ENCODE peak calls at places on chromosomes 16 and 17, in five cellular contexts. L is left lung; T is T-helper 1 cell; U is Daoy; O is stimulated activated CD4-positive, alpha-beta T cell treated with anti-CD3 and anti-CD28 coated beads, Interleukin-4, amount 100 ng/mL, for 48 hours. E is an unnamed sample.

GRCh38 chr17:55366020-55366481 is 55.6 kb downstream of the MMD start:
- DNase-seq in L (no peak), T (no peak), U (no peak), O (no peak), E (no peak)

GRCh38 chr17:80793851-80794267 is 197.8 kb upstream of the CHMP6 start:
- DNase-seq in L (no peak), T (no peak), U (no peak), O (no peak), E (no peak)

GRCh38 chr16:12613131-12613991 is 190.3 kb downstream of the CPPED1 start:
- DNase-seq in L (no peak), T (peak), U (peak), O (peak), E (no peak)

GRCh38 chr16:2964416-2965223 is 545 bp downstream of the KREMEN2 start:
- DNase-seq in L (peak), T (peak), U (peak), O (peak), E (peak)

GRCh38 chr17:17564896-17565295 is 26.6 kb downstream of the PEMT start:
- DNase-seq in L (no peak), T (no peak), U (no peak), O (no peak), E (no peak)

GRCh38 chr16:86398622-86399021 is 111.7 kb upstream of the FOXF1 start:
- DNase-seq in L (no peak), T (no peak), U (no peak), O (no peak), E (no peak)

GRCh38 chr16:51418258-51418657 is 267.2 kb upstream of the SALL1 start:
- DNase-seq in L (no peak), T (no peak), U (no peak), O (no peak), E (no peak)

GRCh38 chr16:81094771-81095251 is 1.4 kb downstream of the GCSH start:
- DNase-seq in L (no peak), T (no peak), U (no peak), O (no peak), E (no peak)

GRCh38 chr17:39738568-39738901 is 797 bp downstream of the GRB7 start:
- DNase-seq in L (no peak), T (no peak), U (peak), O (no peak), E (no peak)

GRCh38 chr16:23330161-23330560 is 28.1 kb downstream of the SCNN1B start:
- DNase-seq in L (no peak), T (no peak), U (no peak), O (no peak), E (no peak)

GRCh38 chr16:68300736-68301459 is 9.8 kb downstream of the SLC7A6OS start:
- DNase-seq in L (no peak), T (no peak), U (no peak), O (no peak), E (no peak)

GRCh38 chr17:2384439-2385127 is 16.3 kb downstream of the MNT start:
- DNase-seq in L (no peak), T (no peak), U (no peak), O (no peak), E (no peak)

GRCh38 chr16:49330562-49331201 is 42.9 kb upstream of the C16orf78 start:
- DNase-seq in L (no peak), T (no peak), U (no peak), O (no peak), E (no peak)

GRCh38 chr17:6061290-6061689 is 8.9 kb upstream of the WSCD1 start:
- DNase-seq in L (no peak), T (no peak), U (peak), O (no peak), E (no peak)

GRCh38 chr17:57401556-57402488 is 145.5 kb downstream of the MSI2 start:
- DNase-seq in L (no peak), T (no peak), U (no peak), O (no peak), E (no peak)

GRCh38 chr17:19409509-19409908 is 1.5 kb upstream of the RNF112 start:
- DNase-seq in L (no peak), T (no peak), U (peak), O (no peak), E (no peak)

E was measured in frontal cortex.